ENCODE peak calls at places on chromosomes 16 and 17, in seven cellular contexts. D is neural crest cell, J is fibroblast of lung, F is neural progenitor cell, C is body of pancreas, W is MM.1S, N is WERI-Rb-1. O is an unnamed sample.

GRCh38 chr17:8140058-8140412 is 12.2 kb downstream of the PER1 start:
- DNase-seq in D (no peak), J (no peak), F (no peak), C (peak), W (no peak), N (no peak), O (peak)

GRCh38 chr17:1154704-1155103 is 25.1 kb downstream of the ABR start:
- DNase-seq in D (no peak), J (no peak), F (no peak), C (no peak), W (no peak), N (no peak), O (no peak)

GRCh38 chr17:42849451-42850157 is 1.4 kb upstream of the AOC3 start:
- DNase-seq in D (no peak), J (no peak), F (no peak), C (no peak), W (peak), N (no peak), O (no peak)

GRCh38 chr16:87053016-87053982 is 263.9 kb downstream of the C16orf95 start:
- DNase-seq in D (no peak), J (no peak), F (peak), C (no peak), W (no peak), N (no peak), O (no peak)

GRCh38 chr17:79986441-79987186 is 49.1 kb downstream of the TBC1D16 start:
- DNase-seq in D (no peak), J (peak), F (no peak), C (no peak), W (no peak), N (no peak), O (peak)

GRCh38 chr17:34998205-34998604 is 17.9 kb downstream of the LIG3 start:
- DNase-seq in D (peak), J (peak), F (peak), C (peak), W (peak), N (peak), O (peak)

GRCh38 chr16:4801962-4802658 is at the start of gene ROGDI:
- DNase-seq in D (no peak), J (peak), F (peak), C (peak), W (peak), N (peak), O (peak)

GRCh38 chr17:13562271-13562800 is 39.4 kb downstream of the HS3ST3A1 start:
- DNase-seq in D (no peak), J (peak), F (no peak), C (no peak), W (no peak), N (no peak), O (no peak)

GRCh38 chr16:89202422-89203215 is 2.3 kb upstream of the SLC22A31 start:
- DNase-seq in D (no peak), J (no peak), F (peak), C (no peak), W (no peak), N (no peak), O (peak)

GRCh38 chr17:64154321-64155089 is 24.6 kb upstream of the ERN1 start:
- DNase-seq in D (no peak), J (no peak), F (peak), C (peak), W (no peak), N (no peak), O (no peak)

DNA sequence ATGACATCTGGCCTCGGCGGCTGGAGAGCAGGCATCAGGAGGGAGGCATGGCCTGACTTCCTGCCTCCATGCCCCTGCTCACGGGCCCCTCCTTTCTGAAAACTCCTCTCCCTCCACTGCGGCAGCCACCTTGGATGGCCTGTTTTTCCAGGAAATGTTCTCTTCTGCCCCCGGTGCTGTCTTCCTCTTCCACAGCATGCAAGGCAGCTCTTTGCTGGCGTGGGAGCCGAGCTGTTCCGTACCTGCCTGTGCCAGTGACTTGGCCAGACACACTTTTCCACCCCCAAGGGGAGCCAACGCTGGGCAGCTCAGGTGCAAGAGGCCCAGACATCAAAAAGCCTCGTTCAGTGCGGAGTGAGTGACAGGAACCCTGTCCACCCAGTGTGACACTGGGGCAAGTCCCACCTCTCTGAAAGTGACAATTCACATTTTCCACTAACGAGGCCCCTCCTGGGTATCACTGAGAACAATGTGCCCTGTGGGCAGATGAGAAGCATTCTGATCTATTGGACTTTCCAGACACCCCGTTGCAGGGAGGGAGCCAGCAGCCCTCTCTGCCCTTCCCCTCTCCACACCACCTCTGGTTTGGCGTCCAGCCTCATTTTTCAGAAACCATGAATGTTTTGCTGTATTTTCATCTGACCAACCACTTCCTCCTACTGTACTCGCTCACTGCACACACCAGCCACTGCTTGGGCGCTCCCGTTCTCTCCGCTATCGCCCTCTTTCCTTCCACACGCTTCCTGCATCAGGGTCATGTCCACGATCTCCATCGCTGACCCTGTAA is 31.1 kb downstream of the NSMCE1 start:
- DNase-seq in D (no peak), J (peak), F (peak), C (no peak), W (no peak), N (peak), O (peak)
- TF ChIP-seq CTCF in D (no peak), J (no peak), F (no peak), C (no peak), W (no peak), N (no peak), O (no peak)

GRCh38 chr16:69309316-69309715 is 1.8 kb upstream of the VPS4A start:
- DNase-seq in D (no peak), J (no peak), F (no peak), C (no peak), W (no peak), N (no peak), O (no peak)
- TF ChIP-seq CTCF in D (no peak), J (no peak), F (no peak), C (no peak), W (no peak), N (no peak), O (no peak)

GRCh38 chr16:68995011-68995504 is 110.4 kb upstream of the HAS3 start:
- DNase-seq in D (no peak), J (peak), F (peak), C (no peak), W (no peak), N (peak), O (peak)
- TF ChIP-seq CTCF in D (peak), J (peak), F (peak), C (peak), W (peak), N (peak), O (no peak)

DNA sequence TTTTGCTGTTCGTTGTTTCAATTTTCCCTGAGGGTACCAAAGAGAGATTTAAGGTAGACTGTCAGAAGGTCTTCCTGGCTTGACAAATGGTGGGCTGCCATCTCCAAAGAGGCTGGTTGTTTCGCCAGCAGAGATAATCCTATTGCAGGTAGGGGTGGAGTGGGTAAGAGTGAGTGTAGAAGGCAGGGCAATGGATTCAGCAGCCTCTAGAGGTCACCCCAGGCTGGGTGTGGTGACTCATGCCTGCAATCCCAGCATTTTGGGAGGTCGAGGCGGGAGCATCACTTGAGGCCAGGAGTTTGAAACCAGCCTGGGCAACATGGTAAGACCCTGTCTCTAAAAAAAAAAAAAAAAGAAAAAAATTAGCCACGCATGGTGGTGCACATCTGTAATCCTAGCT is 34.6 kb downstream of the DCAKD start:
- DNase-seq in D (no peak), J (no peak), F (peak), C (no peak), W (no peak), N (peak), O (no peak)
- TF ChIP-seq CTCF in D (peak), J (peak), F (peak), C (peak), W (peak), N (peak), O (peak)

GRCh38 chr17:50146927-50147640 is 3.4 kb downstream of the PPP1R9B start:
- DNase-seq in D (no peak), J (no peak), F (no peak), C (no peak), W (no peak), N (no peak), O (no peak)

GRCh38 chr17:50147841-50148225 is 2.6 kb downstream of the PPP1R9B start:
- DNase-seq in D (no peak), J (peak), F (no peak), C (no peak), W (no peak), N (no peak), O (no peak)

GRCh38 chr17:50149425-50150353 is 788 bp downstream of the PPP1R9B start:
- DNase-seq in D (peak), J (peak), F (peak), C (peak), W (peak), N (peak), O (peak)

GRCh38 chr17:50149099-50149424 is 1.4 kb downstream of the PPP1R9B start:
- DNase-seq in D (no peak), J (no peak), F (no peak), C (no peak), W (no peak), N (no peak), O (no peak)

DNA sequence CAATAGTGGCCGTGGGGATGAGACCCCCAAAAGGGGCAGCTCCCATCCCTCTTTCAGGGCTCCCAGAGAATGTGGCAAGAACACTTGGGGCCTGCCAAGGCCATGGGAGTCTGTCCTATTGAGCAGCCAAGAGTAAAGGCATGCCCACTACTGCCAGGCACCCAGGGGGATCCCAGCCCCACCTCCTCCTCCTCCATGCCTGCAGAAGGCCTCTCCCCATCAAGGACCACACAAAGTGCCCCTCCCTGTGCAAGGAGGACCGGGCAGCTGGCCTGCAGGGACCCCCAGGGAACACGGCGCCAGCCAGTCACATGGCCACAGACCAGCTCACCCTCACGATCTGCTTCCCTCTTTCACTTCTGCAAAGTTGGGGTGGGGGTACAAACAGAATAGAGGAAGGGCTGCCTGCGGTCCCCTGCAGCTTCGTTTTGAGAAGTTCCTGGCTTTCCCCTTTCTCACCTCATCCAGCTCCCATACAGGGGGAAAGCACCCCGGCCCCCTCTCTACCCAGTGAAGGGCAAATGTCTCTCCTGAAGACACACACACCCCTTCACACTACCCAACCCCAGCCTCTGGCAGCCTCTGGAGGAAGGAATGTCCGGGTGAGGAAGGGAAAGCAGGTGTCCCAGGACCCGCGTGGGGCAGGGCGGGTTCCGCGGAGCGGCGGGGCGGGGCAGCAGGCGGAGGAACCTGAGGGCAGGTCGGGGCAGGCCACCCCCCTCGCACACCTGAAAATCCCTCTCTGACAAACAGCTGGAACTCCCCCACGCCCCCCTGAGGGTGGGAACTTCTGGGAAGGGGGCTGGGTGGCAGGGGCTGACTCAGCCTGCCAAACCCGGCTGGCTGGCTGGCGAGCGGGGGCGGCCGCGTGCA is 2.0 kb downstream of the PPP1R9B start:
- DNase-seq in D (no peak), J (no peak), F (peak), C (peak), W (peak), N (no peak), O (peak)
- TF ChIP-seq CTCF in D (peak), J (peak), F (peak), C (peak), W (no peak), N (no peak), O (no peak)